ENCODE peak calls at places on chromosomes 13 and 19, in nine cellular contexts. K is right cardiac atrium; X is SJCRH30; U is CD8-positive, alpha-beta T cell; W is Karpas-422; O is tibial artery; S is testis; T is IMR-90; F is uterus. H is an unnamed sample.

GRCh38 chr19:53785196-53785889 is 38.8 kb downstream of the NLRP12 start:
- DNase-seq in K (no peak), X (no peak), U (no peak), W (no peak), O (no peak), S (no peak), T (no peak), F (no peak), H (no peak)

GRCh38 chr19:14509382-14509781 is 8.8 kb downstream of the DNAJB1 start:
- DNase-seq in K (no peak), X (no peak), U (no peak), W (no peak), O (no peak), S (no peak), T (no peak), F (no peak), H (no peak)

GRCh38 chr19:32416749-32417469 is 11.3 kb downstream of the DPY19L3 start:
- DNase-seq in K (peak; percentile 48), X (no peak), U (no peak), W (no peak), O (no peak), S (no peak), T (peak; percentile 34), F (no peak), H (no peak)

GRCh38 chr13:52869050-52869449 is 20.6 kb upstream of the PCDH8 start:
- DNase-seq in K (no peak), X (no peak), U (no peak), W (no peak), O (no peak), S (no peak), T (no peak), F (no peak), H (no peak)

GRCh38 chr13:22198001-22198400 is 527.1 kb downstream of the FGF9 start:
- DNase-seq in K (no peak), X (no peak), U (no peak), W (no peak), O (no peak), S (peak; percentile 36), T (no peak), F (no peak), H (no peak)

GRCh38 chr19:34645551-34645950 is 31.4 kb downstream of the SCGB2B2 start:
- DNase-seq in K (no peak), X (peak; percentile 74), U (no peak), W (no peak), O (no peak), S (no peak), T (no peak), F (no peak), H (no peak)

GRCh38 chr13:24680258-24680920 is at the start of gene ATP12A:
- DNase-seq in K (no peak), X (no peak), U (no peak), W (no peak), O (no peak), S (peak; percentile 35), T (no peak), F (no peak), H (no peak)

GRCh38 chr13:26531751-26532150 is 25.7 kb upstream of the WASF3 start:
- DNase-seq in K (no peak), X (no peak), U (no peak), W (no peak), O (no peak), S (no peak), T (no peak), F (no peak), H (no peak)

GRCh38 chr13:79395881-79396280 is 10.2 kb downstream of the RBM26 start:
- DNase-seq in K (no peak), X (no peak), U (no peak), W (no peak), O (no peak), S (no peak), T (no peak), F (no peak), H (no peak)

GRCh38 chr13:79392882-79393563 is 13.0 kb downstream of the RBM26 start:
- DNase-seq in K (no peak), X (no peak), U (no peak), W (no peak), O (no peak), S (no peak), T (peak; percentile 68), F (no peak), H (no peak)

GRCh38 chr13:79389031-79389430 is 17.0 kb downstream of the RBM26 start:
- DNase-seq in K (no peak), X (no peak), U (no peak), W (no peak), O (no peak), S (no peak), T (no peak), F (no peak), H (no peak)

GRCh38 chr13:79398169-79398568 is 7.9 kb downstream of the RBM26 start:
- DNase-seq in K (no peak), X (no peak), U (no peak), W (no peak), O (no peak), S (no peak), T (no peak), F (no peak), H (no peak)

DNA sequence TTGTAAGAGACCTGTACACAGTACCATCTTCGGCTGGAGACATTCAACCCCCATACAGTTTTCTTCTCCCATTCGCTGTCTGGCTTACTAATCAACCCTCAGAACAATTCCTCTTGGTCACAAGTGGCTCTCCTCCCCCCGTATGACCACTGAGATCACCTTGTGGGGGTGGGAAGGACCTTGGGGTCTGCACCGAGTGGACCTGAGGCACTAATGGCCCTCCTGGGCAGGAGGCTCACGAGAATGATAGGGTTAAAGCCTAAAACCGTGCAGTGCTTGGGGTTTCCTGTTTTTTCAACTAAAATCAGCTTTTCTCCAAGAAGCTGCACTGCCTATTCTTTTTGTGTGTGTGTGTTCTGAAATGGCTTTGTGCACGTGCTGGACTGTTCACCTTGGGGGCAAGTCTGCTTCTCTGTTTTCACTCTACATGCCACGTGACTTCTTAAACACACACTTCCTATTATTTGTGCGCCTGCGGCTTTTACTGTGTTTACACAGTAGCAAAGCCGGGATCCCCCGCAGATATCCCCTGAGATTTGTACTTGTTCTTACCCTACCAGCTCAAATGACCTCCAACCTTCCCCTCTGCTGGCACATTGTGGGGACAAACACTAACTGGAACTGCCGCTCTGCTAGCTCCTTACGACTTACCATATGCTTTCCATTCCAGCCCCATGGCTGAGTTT is 12.3 kb downstream of the RBM26 start:
- DNase-seq in K (no peak), X (peak; percentile 59), U (no peak), W (peak; percentile 65), O (no peak), S (no peak), T (no peak), F (no peak), H (no peak)
- H3K4me1 ChIP-seq in K (peaks cover 2% of the 10 kb centered on the region), X (peaks cover 7% of the 10 kb centered on the region), U (peaks cover 58% of the 10 kb centered on the region), W (peaks cover 50% of the 10 kb centered on the region), O (no peaks in the 10 kb centered on the region), S (no peaks in the 10 kb centered on the region), T (no peaks in the 10 kb centered on the region), F (no peaks in the 10 kb centered on the region), H (peaks cover 16% of the 10 kb centered on the region)

GRCh38 chr19:57947419-57948134 is at the start of gene ZNF256:
- DNase-seq in K (peak; percentile 97), X (peak; percentile 97), U (peak; percentile 72), W (peak; percentile 93), O (peak; percentile 96), S (peak; percentile 97), T (peak; percentile 93), F (peak; percentile 84), H (peak; percentile 73)

GRCh38 chr19:57949296-57949695 is 1.8 kb upstream of the ZNF256 start:
- DNase-seq in K (no peak), X (no peak), U (no peak), W (no peak), O (no peak), S (no peak), T (no peak), F (no peak), H (no peak)

GRCh38 chr19:57949702-57950101 is 2.2 kb upstream of the ZNF256 start:
- DNase-seq in K (no peak), X (no peak), U (no peak), W (no peak), O (no peak), S (no peak), T (no peak), F (no peak), H (no peak)

GRCh38 chr19:57947088-57947418 is 453 bp downstream of the ZNF256 start:
- DNase-seq in K (no peak), X (peak; percentile 12), U (no peak), W (no peak), O (no peak), S (no peak), T (no peak), F (no peak), H (no peak)

GRCh38 chr19:57946316-57946715 is 1.2 kb downstream of the ZNF256 start:
- DNase-seq in K (no peak), X (no peak), U (no peak), W (no peak), O (no peak), S (no peak), T (no peak), F (no peak), H (no peak)
- H3K9me3 ChIP-seq in K (peaks cover 14% of the 10 kb centered on the region), X (peaks cover 27% of the 10 kb centered on the region), U (peaks cover 30% of the 10 kb centered on the region), W (peaks cover 60% of the 10 kb centered on the region), O (peaks cover 51% of the 10 kb centered on the region), S (no peaks in the 10 kb centered on the region), T (peaks cover 45% of the 10 kb centered on the region), F (peaks cover 30% of the 10 kb centered on the region), H (peaks cover 37% of the 10 kb centered on the region)

DNA sequence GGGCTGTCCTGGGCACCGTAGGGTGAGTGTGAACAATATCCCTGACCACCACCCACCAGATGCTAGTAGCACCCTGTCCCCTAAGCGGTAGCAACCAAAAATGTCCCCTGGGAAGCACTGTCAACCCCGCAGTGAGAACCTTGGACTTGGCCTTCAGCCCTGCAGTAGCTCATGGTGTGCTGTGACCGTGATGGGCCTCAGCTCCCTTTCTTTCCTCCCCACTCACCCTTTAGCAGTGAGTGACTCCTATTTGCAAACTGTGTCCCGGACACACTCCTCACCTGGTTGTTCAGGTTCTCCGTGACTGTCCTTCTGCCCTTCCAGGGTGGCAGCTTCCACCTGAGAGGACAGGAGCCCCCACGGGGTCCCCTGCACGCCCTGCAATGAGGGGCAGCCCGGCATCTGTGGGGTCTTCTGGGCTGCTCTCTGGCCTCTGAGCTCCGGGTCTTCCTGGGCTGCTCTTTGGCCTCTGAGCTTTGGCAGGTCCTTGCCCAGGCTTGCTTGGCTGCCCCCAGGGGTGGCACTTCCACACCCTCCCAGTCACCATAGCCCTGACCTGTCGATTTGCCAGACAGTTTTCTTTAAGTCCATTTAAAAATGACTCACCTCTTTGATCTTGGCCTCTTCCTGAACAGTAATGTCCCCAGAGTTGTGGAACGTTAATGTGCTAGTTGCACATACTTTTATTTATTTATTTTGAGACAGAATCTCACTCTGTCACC is 3.8 kb downstream of the KDM4B start:
- DNase-seq in K (no peak), X (no peak), U (no peak), W (no peak), O (no peak), S (no peak), T (peak; percentile 69), F (no peak), H (no peak)
- H3K4me1 ChIP-seq in K (peaks cover 23% of the 10 kb centered on the region), X (peaks cover 15% of the 10 kb centered on the region), U (peaks cover 33% of the 10 kb centered on the region), W (peaks cover 44% of the 10 kb centered on the region), O (peaks cover 4% of the 10 kb centered on the region), S (peaks cover 48% of the 10 kb centered on the region), T (peaks cover 36% of the 10 kb centered on the region), F (peaks cover 18% of the 10 kb centered on the region), H (peaks cover 34% of the 10 kb centered on the region)

DNA sequence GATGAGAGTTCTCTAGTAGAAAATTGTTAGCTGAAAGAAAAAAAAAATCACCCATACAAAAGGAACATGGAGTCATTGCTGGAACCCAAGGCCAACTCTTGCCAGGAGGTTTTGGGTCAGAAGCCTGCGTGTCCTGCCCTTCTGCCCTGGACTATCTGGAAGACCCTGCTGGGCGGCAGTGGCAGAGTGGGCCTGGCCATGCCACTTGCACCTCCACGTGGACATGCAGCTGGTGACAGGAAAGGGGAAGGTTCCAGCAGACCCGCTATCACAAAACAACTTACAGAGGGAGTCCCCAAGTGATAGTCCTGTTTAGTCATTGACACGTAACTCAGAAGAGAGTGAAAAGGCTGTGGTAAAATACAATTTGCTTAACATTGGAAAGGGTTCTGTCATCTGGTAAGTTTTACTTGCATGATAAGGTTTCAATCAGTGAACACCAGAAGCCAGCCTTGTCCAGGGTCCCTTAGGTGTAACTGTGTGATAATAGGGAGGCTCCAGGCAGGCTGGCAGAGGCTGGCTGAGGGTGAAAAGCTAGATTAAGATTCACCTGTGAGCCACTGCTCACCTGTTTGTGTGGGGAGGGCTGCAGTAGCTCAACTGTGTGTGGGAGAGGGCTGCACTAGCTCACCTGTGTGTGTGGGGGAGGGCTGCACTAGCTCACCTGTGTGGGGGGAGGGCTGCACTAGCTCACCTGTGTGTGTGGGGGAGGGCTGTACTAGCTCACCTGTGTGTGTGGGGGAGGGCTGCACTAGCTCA is 47.8 kb downstream of the COL4A2 start:
- DNase-seq in K (no peak), X (no peak), U (no peak), W (no peak), O (peak; percentile 57), S (no peak), T (no peak), F (no peak), H (no peak)
- H3K9me3 ChIP-seq in K (no peaks in the 10 kb centered on the region), X (no peaks in the 10 kb centered on the region), U (no peaks in the 10 kb centered on the region), W (no peaks in the 10 kb centered on the region), O (no peaks in the 10 kb centered on the region), S (no peaks in the 10 kb centered on the region), T (no peaks in the 10 kb centered on the region), F (no peaks in the 10 kb centered on the region), H (no peaks in the 10 kb centered on the region)

H was measured in thoracic aorta.